ENCODE peak calls at places on chromosomes 2 and 18, in eight cellular contexts. W is WTC11, E is IMR-90, P is A549, M is SK-N-SH, H is HepG2, B is GM12878, N is H1. S is an unnamed sample.

GRCh38 chr2:173680574-173680973 is 284.6 kb downstream of the SP3 start:
- DNase-seq in M (no peak), P (no peak), W (no peak), E (peak; percentile 5), H (no peak), B (no peak), N (no peak), S (no peak)

GRCh38 chr2:135252805-135253458 is 200.8 kb downstream of the RAB3GAP1 start:
- DNase-seq in W (no peak), H (no peak), M (no peak), P (no peak), N (no peak), B (no peak), E (no peak), S (no peak)

GRCh38 chr2:140063356-140063755 is 1283.2 kb upstream of the NXPH2 start:
- DNase-seq in B (no peak), W (no peak), H (no peak), N (no peak), M (no peak), P (no peak), E (no peak), S (no peak)

GRCh38 chr2:65025453-65026128 is 30.6 kb upstream of the CEP68 start:
- DNase-seq in W (no peak), B (no peak), P (no peak), N (no peak), H (peak; percentile 27), M (no peak), E (no peak), S (no peak)

GRCh38 chr18:36580874-36581750 is 247.7 kb downstream of the TPGS2 start:
- DNase-seq in P (no peak), E (peak; percentile 75), B (no peak), W (no peak), N (no peak), M (peak; percentile 45), H (no peak), S (no peak)

GRCh38 chr2:23381498-23381897 is 3.5 kb upstream of the KLHL29 start:
- DNase-seq in W (no peak), H (no peak), B (no peak), N (no peak), P (no peak), M (no peak), E (no peak), S (no peak)

GRCh38 chr2:240597419-240598181 is 11.1 kb downstream of the CAPN10 start:
- DNase-seq in H (peak; percentile 85), B (no peak), P (no peak), N (no peak), M (no peak), W (peak; percentile 4), E (no peak), S (no peak)

GRCh38 chr2:121521359-121521758 is 9.3 kb upstream of the RNU4ATAC start:
- DNase-seq in W (no peak), N (no peak), E (peak; percentile 80), P (no peak), B (no peak), M (no peak), H (no peak), S (no peak)

GRCh38 chr2:175815537-175815936 is 186.5 kb downstream of the LNPK start:
- DNase-seq in P (no peak), H (no peak), B (no peak), W (no peak), E (peak; percentile 52), M (no peak), N (no peak), S (no peak)

GRCh38 chr18:4750392-4751346 is 295.6 kb upstream of the DLGAP1 start:
- DNase-seq in W (no peak), H (no peak), M (no peak), B (no peak), N (no peak), P (no peak), E (no peak), S (no peak)

GRCh38 chr2:191265311-191266170 is 20.3 kb downstream of the MYO1B start:
- DNase-seq in B (no peak), W (no peak), H (no peak), M (no peak), P (no peak), E (peak; percentile 70), N (no peak), S (no peak)

GRCh38 chr2:189599245-189599644 is 18.7 kb upstream of the SLC40A1 start:
- DNase-seq in B (no peak), H (no peak), P (no peak), N (no peak), E (peak; percentile 59), W (no peak), M (no peak), S (no peak)

GRCh38 chr2:152132321-152132720 is 33.5 kb upstream of the CACNB4 start:
- DNase-seq in E (peak; percentile 46), H (no peak), P (no peak), N (no peak), B (no peak), M (no peak), W (no peak), S (no peak)

GRCh38 chr18:67520276-67521035 is 3.9 kb upstream of the DSEL start:
- DNase-seq in E (peak; percentile 76), B (no peak), W (no peak), M (no peak), H (no peak), P (no peak), N (no peak), S (no peak)

GRCh38 chr2:130252880-130253645 is 54.8 kb upstream of the TUBA3E start:
- DNase-seq in H (no peak), W (no peak), N (no peak), P (peak; percentile 56), E (no peak), B (no peak), M (peak; percentile 20), S (peak; percentile 30)

GRCh38 chr2:130245976-130246375 is 47.7 kb upstream of the TUBA3E start:
- DNase-seq in W (no peak), H (no peak), B (no peak), P (no peak), N (no peak), E (no peak), M (peak; percentile 50), S (no peak)

GRCh38 chr2:130246430-130246829 is 48.2 kb upstream of the TUBA3E start:
- DNase-seq in M (peak; percentile 66), W (no peak), P (no peak), N (no peak), H (no peak), B (no peak), E (no peak), S (no peak)

GRCh38 chr2:130251865-130252620 is 53.8 kb upstream of the TUBA3E start:
- DNase-seq in P (no peak), E (no peak), M (peak; percentile 20), W (no peak), B (no peak), H (no peak), N (no peak), S (no peak)

GRCh38 chr2:130251520-130251864 is 53.3 kb upstream of the TUBA3E start:
- DNase-seq in W (no peak), E (no peak), H (no peak), N (no peak), M (peak; percentile 44), B (no peak), P (no peak), S (no peak)
- TF ChIP-seq USF2 in W (no peak), E (no peak), H (no peak), N (no peak), M (no peak), B (no peak), P (no peak), S (no peak)

DNA sequence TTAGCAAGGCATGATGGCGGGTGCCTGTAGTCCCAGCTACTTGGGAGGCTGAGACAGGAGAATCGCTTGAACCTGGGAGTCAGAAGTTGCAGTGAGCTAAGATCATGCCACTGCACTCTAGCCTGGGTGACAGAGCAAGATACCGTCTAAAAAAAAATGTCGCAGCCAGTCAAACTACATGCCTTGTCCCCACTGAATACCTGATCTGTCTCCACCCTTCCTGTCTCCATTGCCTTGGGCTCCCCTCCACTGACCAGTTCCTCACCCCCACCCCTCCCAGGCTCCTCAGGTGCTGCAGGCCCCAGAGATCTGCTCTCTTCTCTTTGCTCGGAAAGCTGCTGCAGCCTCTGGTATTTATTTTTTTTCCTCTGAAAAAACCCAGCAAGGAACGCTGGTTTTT is 4.3 kb downstream of the PSD4 start:
- DNase-seq in W (no peak), H (no peak), E (no peak), M (no peak), P (no peak), N (no peak), B (no peak), S (no peak)
- TF ChIP-seq USF2 in W (no peak), H (no peak), E (no peak), M (no peak), P (no peak), N (no peak), B (no peak), S (no peak)

GRCh38 chr2:177826897-177827296 is 245.7 kb downstream of the PDE11A start:
- DNase-seq in M (no peak), N (no peak), B (no peak), P (no peak), W (no peak), E (no peak), H (no peak), S (no peak)

GRCh38 chr2:177832611-177833133 is 239.9 kb downstream of the PDE11A start:
- DNase-seq in N (no peak), E (no peak), H (no peak), P (no peak), B (no peak), M (no peak), W (no peak), S (no peak)

GRCh38 chr2:177828546-177828945 is 244.0 kb downstream of the PDE11A start:
- DNase-seq in M (no peak), B (no peak), P (no peak), N (no peak), E (no peak), H (no peak), W (no peak), S (no peak)

DNA sequence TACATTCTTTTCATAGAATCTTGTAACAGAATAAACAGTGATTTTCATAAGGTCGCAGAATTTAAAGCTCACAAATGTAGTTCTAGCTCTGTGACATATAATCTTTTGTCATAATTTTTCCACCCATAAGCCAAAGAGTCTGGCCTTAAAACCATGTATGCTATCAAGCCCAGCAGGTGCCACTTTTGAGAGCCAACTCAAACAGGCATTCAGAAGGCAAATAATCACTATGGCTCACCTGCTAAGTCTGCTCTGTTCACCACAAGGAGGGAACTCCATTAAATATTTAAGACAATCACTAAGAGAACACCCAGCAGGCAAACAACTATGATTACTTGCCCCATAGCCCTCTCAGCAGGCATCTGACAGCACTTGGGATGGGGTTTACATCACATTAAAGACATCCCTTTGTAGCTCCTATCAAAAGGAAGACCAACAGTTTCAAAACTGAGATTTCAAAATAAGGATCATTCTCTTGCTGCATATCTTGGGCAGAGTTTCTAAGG is 241.6 kb downstream of the PDE11A start:
- DNase-seq in E (no peak), B (no peak), M (no peak), W (no peak), H (no peak), N (no peak), P (no peak), S (no peak)
- TF ChIP-seq USF2 in E (no peak), B (no peak), M (no peak), W (no peak), H (no peak), N (no peak), P (no peak), S (no peak)

DNA sequence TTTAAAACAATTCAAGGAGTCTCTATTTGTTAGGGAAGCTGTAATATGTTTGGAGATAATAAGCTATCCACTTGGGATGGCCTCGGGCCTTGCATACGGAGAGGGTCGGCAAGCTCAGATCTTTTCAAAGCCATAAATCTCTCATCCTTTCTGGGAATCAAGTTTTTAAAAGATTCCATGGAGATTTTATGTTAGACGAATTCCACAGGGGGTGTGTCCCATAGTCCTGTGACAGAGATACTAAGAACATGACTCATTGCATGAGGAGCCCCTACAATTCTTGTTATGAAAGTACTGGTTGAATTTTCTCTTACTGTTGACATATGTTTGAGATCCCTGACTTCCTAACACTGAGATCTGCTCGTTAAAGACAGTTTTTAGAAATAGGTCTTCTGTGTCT is 108.7 kb downstream of the FEZ2 start:
- DNase-seq in H (no peak), B (no peak), E (peak; percentile 78), W (no peak), P (peak; percentile 57), N (no peak), M (no peak), S (no peak)
- TF ChIP-seq USF2 in H (no peak), B (no peak), E (no peak), W (no peak), P (no peak), N (no peak), M (no peak), S (no peak)

S was measured in K562.